ENCODE peak calls at places on chromosomes 11 and 22, in seven cellular contexts. O, Z, N, I, S, J and Q are unnamed samples.

GRCh38 chr11:131370090-131370751 is at the start of gene NTM:
- DNase-seq in I (no peak), S (no peak), J (no peak), Z (no peak), N (no peak), O (peak), Q (no peak)

GRCh38 chr11:22163394-22163797 is 29.5 kb upstream of the ANO5 start:
- DNase-seq in I (no peak), N (no peak), Z (no peak), S (no peak), J (no peak), O (no peak), Q (peak)

GRCh38 chr11:35305670-35306382 is 113.5 kb downstream of the SLC1A2 start:
- DNase-seq in I (no peak), J (peak), S (peak), N (no peak), Z (peak), O (peak), Q (no peak)

GRCh38 chr11:43765194-43765593 is 84.7 kb downstream of the HSD17B12 start:
- DNase-seq in N (no peak), I (no peak), J (no peak), S (no peak), O (no peak), Z (no peak), Q (no peak)

GRCh38 chr11:133928628-133929059 is 28.1 kb downstream of the IGSF9B start:
- DNase-seq in N (peak), I (peak), Z (peak), S (peak), J (no peak), O (peak), Q (no peak)

GRCh38 chr22:19066531-19067271 is 55.5 kb downstream of the DGCR2 start:
- DNase-seq in O (peak), S (no peak), I (no peak), Z (no peak), N (no peak), J (peak), Q (no peak)

GRCh38 chr22:31346255-31346732 is at the start of gene PATZ1:
- DNase-seq in Z (peak), I (no peak), S (peak), O (peak), N (peak), J (peak), Q (peak)

GRCh38 chr11:17763244-17763643 is 28.7 kb downstream of the KCNC1 start:
- DNase-seq in Z (no peak), N (no peak), J (no peak), I (no peak), O (no peak), S (no peak), Q (no peak)

GRCh38 chr11:77377734-77378133 is 76.2 kb upstream of the GDPD4 start:
- DNase-seq in S (no peak), N (no peak), O (no peak), Z (no peak), I (no peak), J (no peak), Q (no peak)

GRCh38 chr22:44351037-44351436 is 38.3 kb upstream of the SHISAL1 start:
- DNase-seq in N (no peak), Z (no peak), I (no peak), O (no peak), S (no peak), J (no peak), Q (no peak)

GRCh38 chr22:46445771-46446485 is 91.5 kb downstream of the CELSR1 start:
- DNase-seq in Z (peak), O (no peak), N (no peak), J (no peak), S (no peak), I (no peak), Q (no peak)

GRCh38 chr11:121141051-121141450 is 40.0 kb downstream of the TECTA start:
- DNase-seq in Z (no peak), S (no peak), N (no peak), O (no peak), I (no peak), J (no peak), Q (no peak)

GRCh38 chr11:85472953-85473352 is 154.2 kb downstream of the DLG2 start:
- DNase-seq in S (no peak), J (no peak), Z (no peak), N (no peak), O (no peak), I (no peak), Q (no peak)

GRCh38 chr11:116895053-116895757 is 57.8 kb upstream of the APOA1 start:
- DNase-seq in I (no peak), O (no peak), S (peak), N (no peak), Z (peak), J (no peak), Q (no peak)

GRCh38 chr22:19610518-19611253 is 86.5 kb upstream of the CLDN5 start:
- DNase-seq in I (no peak), O (no peak), Z (peak), S (peak), J (no peak), N (no peak), Q (no peak)

GRCh38 chr11:37506516-37506915 is 908.5 kb upstream of the RAG2 start:
- DNase-seq in J (no peak), Z (no peak), N (no peak), S (no peak), I (no peak), O (no peak), Q (no peak)

GRCh38 chr11:132490976-132491375 is 1041.3 kb downstream of the OPCML start:
- DNase-seq in J (no peak), N (no peak), I (no peak), Z (no peak), O (peak), S (no peak), Q (no peak)

GRCh38 chr22:37126882-37127281 is 17.4 kb upstream of the TMPRSS6 start:
- DNase-seq in S (peak), I (no peak), O (no peak), J (no peak), N (no peak), Z (peak), Q (no peak)

GRCh38 chr11:119788096-119788883 is 59.3 kb upstream of the NECTIN1 start:
- DNase-seq in O (no peak), J (no peak), Z (no peak), N (no peak), I (no peak), S (no peak), Q (peak)

GRCh38 chr11:93528252-93528651 is 14.9 kb downstream of the SMCO4 start:
- DNase-seq in S (no peak), N (no peak), Z (no peak), I (no peak), J (no peak), O (no peak), Q (no peak)

GRCh38 chr11:61828629-61829407 is 718 bp downstream of the FADS2 start:
- DNase-seq in N (peak), S (peak), O (peak), Z (peak), J (no peak), I (peak), Q (no peak)

GRCh38 chr11:2089536-2090165 is 49.5 kb downstream of the IGF2 start:
- DNase-seq in J (no peak), N (peak), S (peak), I (no peak), Z (peak), O (peak), Q (no peak)

GRCh38 chr22:24444729-24445466 is 17.5 kb downstream of the ADORA2A start:
- DNase-seq in N (no peak), I (no peak), Z (no peak), J (no peak), S (no peak), O (no peak), Q (no peak)

GRCh38 chr11:72238040-72238450 is 5.9 kb downstream of the PHOX2A start:
- DNase-seq in I (no peak), S (peak), Z (peak), J (no peak), N (peak), O (peak), Q (no peak)

GRCh38 chr11:109707411-109707810 is 285.4 kb downstream of the C11orf87 start:
- DNase-seq in J (no peak), Z (no peak), S (no peak), O (no peak), I (no peak), N (no peak), Q (no peak)

GRCh38 chr11:45238724-45239123 is 47.4 kb downstream of the SYT13 start:
- DNase-seq in I (no peak), N (no peak), S (no peak), J (peak), Z (no peak), O (peak), Q (no peak)

GRCh38 chr11:134069996-134070845 is 1.3 kb downstream of the JAM3 start:
- DNase-seq in J (no peak), O (no peak), Z (no peak), I (no peak), N (peak), S (peak), Q (no peak)

GRCh38 chr11:86696004-86696403 is 23.6 kb upstream of the ME3 start:
- DNase-seq in S (no peak), O (peak), N (no peak), Z (no peak), I (no peak), J (peak), Q (no peak)

GRCh38 chr22:30829901-30830550 is 135.4 kb downstream of the OSBP2 start:
- DNase-seq in Z (no peak), J (peak), O (peak), N (no peak), I (no peak), S (no peak), Q (no peak)

GRCh38 chr11:6626971-6627761 is 7.9 kb upstream of the TPP1 start:
- DNase-seq in J (no peak), Z (no peak), I (no peak), O (no peak), S (no peak), N (no peak), Q (no peak)

GRCh38 chr11:95338430-95338991 is 107.5 kb upstream of the SESN3 start:
- DNase-seq in S (no peak), I (peak), N (no peak), O (peak), J (no peak), Z (no peak), Q (no peak)

GRCh38 chr11:76256448-76256847 is 50.1 kb upstream of the WNT11 start:
- DNase-seq in N (no peak), J (no peak), I (no peak), Z (peak), S (no peak), O (no peak), Q (no peak)

GRCh38 chr22:17734197-17734596 is 40.1 kb downstream of the BID start:
- DNase-seq in Z (peak), O (peak), N (no peak), S (no peak), I (no peak), J (no peak), Q (no peak)